ENCODE peak calls at places on chromosome 3, in ten cellular contexts. H is ovary; X is AG09309; V is epithelial cell of proximal tubule; D is NCI-H1930; Z is stimulated activated CD4-positive, alpha-beta T cell treated with anti-CD3 and anti-CD28 coated beads, Interleukin-2, amount 100 ng/mL, for 48 hours; C is fibroblast of pulmonary artery; K is COR-L47; R is GM12878; S is nucleus accumbens. W is an unnamed sample.

GRCh38 chr3:44554626-44555592 is at the start of gene ZKSCAN7:
- DNase-seq in H (peak), X (no peak), V (no peak), D (peak), Z (peak), C (peak), K (peak), R (no peak), S (peak), W (peak)

GRCh38 chr3:54891540-54891897 is 36.3 kb downstream of the LRTM1 start:
- DNase-seq in H (peak), X (peak), V (peak), D (no peak), Z (no peak), C (peak), K (peak), R (no peak), S (peak), W (peak)

GRCh38 chr3:64502284-64502683 is 185.5 kb downstream of the ADAMTS9 start:
- DNase-seq in H (no peak), X (no peak), V (no peak), D (no peak), Z (no peak), C (peak), K (no peak), R (no peak), S (no peak), W (no peak)

GRCh38 chr3:114418724-114419543 is 125.1 kb downstream of the TIGIT start:
- DNase-seq in H (no peak), X (peak), V (peak), D (peak), Z (no peak), C (peak), K (peak), R (no peak), S (no peak), W (no peak)

GRCh38 chr3:175149675-175150074 is 290.5 kb downstream of the NAALADL2 start:
- DNase-seq in H (no peak), X (no peak), V (no peak), D (peak), Z (no peak), C (peak), K (peak), R (peak), S (no peak), W (no peak)

GRCh38 chr3:8914491-8914890 is 48.8 kb downstream of the RAD18 start:
- DNase-seq in H (no peak), X (no peak), V (no peak), D (no peak), Z (no peak), C (no peak), K (no peak), R (no peak), S (no peak), W (no peak)

GRCh38 chr3:121483290-121483689 is 62.5 kb downstream of the POLQ start:
- DNase-seq in H (no peak), X (no peak), V (no peak), D (no peak), Z (no peak), C (peak), K (no peak), R (no peak), S (no peak), W (no peak)

GRCh38 chr3:50612234-50612972 is 829 bp upstream of the CISH start:
- DNase-seq in H (no peak), X (no peak), V (no peak), D (no peak), Z (no peak), C (no peak), K (no peak), R (no peak), S (no peak), W (no peak)

GRCh38 chr3:29370451-29371420 is 89.9 kb downstream of the RBMS3 start:
- DNase-seq in H (no peak), X (no peak), V (no peak), D (no peak), Z (no peak), C (no peak), K (no peak), R (no peak), S (no peak), W (no peak)

GRCh38 chr3:179454887-179455286 is 3.6 kb upstream of the GNB4 start:
- DNase-seq in H (no peak), X (no peak), V (no peak), D (no peak), Z (no peak), C (peak), K (no peak), R (no peak), S (no peak), W (no peak)

GRCh38 chr3:57029924-57030323 is 30.5 kb upstream of the SPATA12 start:
- DNase-seq in H (no peak), X (no peak), V (no peak), D (no peak), Z (no peak), C (no peak), K (no peak), R (no peak), S (no peak), W (no peak)

GRCh38 chr3:189953551-189953950 is 167.1 kb downstream of the P3H2 start:
- DNase-seq in H (no peak), X (no peak), V (no peak), D (no peak), Z (no peak), C (peak), K (no peak), R (no peak), S (no peak), W (no peak)

GRCh38 chr3:195929452-195929851 is 21.1 kb upstream of the TNK2 start:
- DNase-seq in H (no peak), X (no peak), V (no peak), D (no peak), Z (no peak), C (no peak), K (no peak), R (no peak), S (no peak), W (no peak)

GRCh38 chr3:132593950-132594328 is 3.1 kb upstream of the ACKR4 start:
- DNase-seq in H (no peak), X (no peak), V (no peak), D (no peak), Z (no peak), C (peak), K (no peak), R (no peak), S (no peak), W (no peak)

GRCh38 chr3:6971933-6972332 is 111.0 kb downstream of the GRM7 start:
- DNase-seq in H (no peak), X (no peak), V (no peak), D (no peak), Z (no peak), C (no peak), K (no peak), R (no peak), S (no peak), W (no peak)

GRCh38 chr3:157082305-157082981 is 77.5 kb downstream of the CCNL1 start:
- DNase-seq in H (no peak), X (peak), V (peak), D (no peak), Z (no peak), C (peak), K (no peak), R (no peak), S (no peak), W (no peak)

GRCh38 chr3:10442151-10442795 is 63.1 kb downstream of the ATP2B2 start:
- DNase-seq in H (no peak), X (peak), V (no peak), D (no peak), Z (no peak), C (no peak), K (no peak), R (no peak), S (no peak), W (no peak)

GRCh38 chr3:9951962-9952805 is at the start of gene PRRT3:
- DNase-seq in H (no peak), X (no peak), V (no peak), D (peak), Z (peak), C (peak), K (peak), R (no peak), S (peak), W (peak)

GRCh38 chr3:58173670-58174472 is 36.9 kb downstream of the DNASE1L3 start:
- DNase-seq in H (peak), X (no peak), V (no peak), D (no peak), Z (peak), C (peak), K (peak), R (no peak), S (peak), W (peak)

GRCh38 chr3:131901686-131902085 is 133.1 kb downstream of the CPNE4 start:
- DNase-seq in H (no peak), X (no peak), V (no peak), D (no peak), Z (no peak), C (no peak), K (no peak), R (no peak), S (no peak), W (no peak)

GRCh38 chr3:120741320-120741719 is 996 bp downstream of the RABL3 start:
- DNase-seq in H (no peak), X (no peak), V (no peak), D (no peak), Z (no peak), C (no peak), K (no peak), R (no peak), S (no peak), W (no peak)

GRCh38 chr3:154275308-154275707 is 49.0 kb downstream of the DHX36 start:
- DNase-seq in H (no peak), X (no peak), V (no peak), D (no peak), Z (no peak), C (peak), K (no peak), R (no peak), S (no peak), W (no peak)

GRCh38 chr3:181709537-181710279 is 2.0 kb upstream of the SOX2 start:
- DNase-seq in H (peak), X (no peak), V (no peak), D (peak), Z (peak), C (peak), K (peak), R (no peak), S (peak), W (peak)

GRCh38 chr3:115823083-115823482 is 199.8 kb downstream of the GAP43 start:
- DNase-seq in H (no peak), X (no peak), V (no peak), D (no peak), Z (no peak), C (no peak), K (no peak), R (no peak), S (no peak), W (no peak)

GRCh38 chr3:150623945-150624344 is 20.8 kb downstream of the SELENOT start:
- DNase-seq in H (no peak), X (no peak), V (no peak), D (no peak), Z (no peak), C (no peak), K (no peak), R (no peak), S (no peak), W (no peak)

GRCh38 chr3:197460002-197460401 is 95.8 kb downstream of the BDH1 start:
- DNase-seq in H (no peak), X (no peak), V (no peak), D (no peak), Z (no peak), C (no peak), K (no peak), R (no peak), S (no peak), W (no peak)

GRCh38 chr3:39125837-39126500 is 18.5 kb downstream of the TTC21A start:
- DNase-seq in H (no peak), X (no peak), V (peak), D (no peak), Z (no peak), C (peak), K (no peak), R (no peak), S (no peak), W (no peak)

GRCh38 chr3:45957606-45958005 is 14.3 kb downstream of the CXCR6 start:
- DNase-seq in H (no peak), X (no peak), V (no peak), D (no peak), Z (no peak), C (no peak), K (peak), R (no peak), S (peak), W (no peak)

GRCh38 chr3:171901615-171902312 is 58.6 kb downstream of the TMEM212 start:
- DNase-seq in H (no peak), X (peak), V (no peak), D (no peak), Z (no peak), C (no peak), K (no peak), R (no peak), S (no peak), W (no peak)

GRCh38 chr3:112675943-112676530 is 35.1 kb upstream of the CCDC80 start:
- DNase-seq in H (no peak), X (no peak), V (no peak), D (no peak), Z (no peak), C (no peak), K (no peak), R (no peak), S (no peak), W (no peak)

GRCh38 chr3:147360936-147361670 is 45.2 kb downstream of the ZIC4 start:
- DNase-seq in H (no peak), X (no peak), V (no peak), D (no peak), Z (no peak), C (no peak), K (peak), R (no peak), S (no peak), W (peak)

GRCh38 chr3:180875071-180875698 is 37.3 kb upstream of the FXR1 start:
- DNase-seq in H (no peak), X (no peak), V (no peak), D (no peak), Z (no peak), C (no peak), K (no peak), R (no peak), S (no peak), W (no peak)

W was measured in H9.